ENCODE peak calls at places on chromosomes 7 and 10, in ten cellular contexts. Y is activated CD4-positive, alpha-beta T cell treated with anti-CD3 and anti-CD28 coated beads for 24 hours; A is Calu3; I is frontal cortex; E is Right ventricle myocardium superior; J is EL; T is fibroblast of lung; S is SK-MEL-5; V is choroid plexus epithelial cell; R is HEK293T. N is an unnamed sample.

GRCh38 chr7:68038621-68039314 is 1042.1 kb downstream of the TYW1 start:
- DNase-seq in Y (no peak), A (no peak), I (no peak), E (no peak), J (no peak), T (peak), S (no peak), V (no peak), R (no peak), N (no peak)

GRCh38 chr7:20596653-20597052 is 18.8 kb upstream of the ABCB5 start:
- DNase-seq in Y (no peak), A (no peak), I (no peak), E (no peak), J (peak), T (peak), S (peak), V (peak), R (no peak), N (no peak)

GRCh38 chr10:118595598-118596425 is at the start of gene PRLHR:
- DNase-seq in Y (no peak), A (peak), I (peak), E (no peak), J (no peak), T (peak), S (peak), V (peak), R (peak), N (peak)

GRCh38 chr10:35140727-35141126 is 14.1 kb downstream of the CREM start:
- DNase-seq in Y (no peak), A (no peak), I (no peak), E (no peak), J (no peak), T (no peak), S (no peak), V (no peak), R (no peak), N (no peak)

GRCh38 chr10:75400163-75400768 is 1.3 kb downstream of the ZNF503 start:
- DNase-seq in Y (no peak), A (no peak), I (no peak), E (no peak), J (peak), T (peak), S (peak), V (peak), R (no peak), N (peak)

GRCh38 chr7:153065021-153065420 is 305.5 kb downstream of the ACTR3B start:
- DNase-seq in Y (no peak), A (no peak), I (no peak), E (no peak), J (no peak), T (no peak), S (no peak), V (no peak), R (no peak), N (no peak)

GRCh38 chr10:84026821-84027257 is 112.5 kb upstream of the GHITM start:
- DNase-seq in Y (no peak), A (peak), I (no peak), E (no peak), J (peak), T (peak), S (peak), V (peak), R (peak), N (no peak)

GRCh38 chr10:31069411-31069810 is 37.7 kb upstream of the ZNF438 start:
- DNase-seq in Y (no peak), A (no peak), I (no peak), E (no peak), J (no peak), T (no peak), S (no peak), V (no peak), R (no peak), N (no peak)

GRCh38 chr7:31100445-31100844 is 48.3 kb downstream of the ADCYAP1R1 start:
- DNase-seq in Y (no peak), A (no peak), I (no peak), E (no peak), J (peak), T (peak), S (no peak), V (peak), R (no peak), N (no peak)

GRCh38 chr7:47418910-47419309 is 163.0 kb downstream of the TNS3 start:
- DNase-seq in Y (no peak), A (no peak), I (no peak), E (no peak), J (peak), T (peak), S (no peak), V (peak), R (no peak), N (no peak)

GRCh38 chr10:95651346-95652115 is 5.0 kb downstream of the ALDH18A1 start:
- DNase-seq in Y (no peak), A (no peak), I (no peak), E (no peak), J (no peak), T (peak), S (no peak), V (no peak), R (no peak), N (no peak)

GRCh38 chr7:145698526-145699262 is 417.9 kb upstream of the CNTNAP2 start:
- DNase-seq in Y (no peak), A (no peak), I (peak), E (no peak), J (no peak), T (peak), S (no peak), V (peak), R (no peak), N (no peak)

GRCh38 chr10:84523509-84523908 is 195.1 kb downstream of the CCSER2 start:
- DNase-seq in Y (no peak), A (peak), I (no peak), E (no peak), J (no peak), T (peak), S (no peak), V (peak), R (no peak), N (no peak)

GRCh38 chr7:36600869-36601530 is 123.3 kb downstream of the AOAH start:
- DNase-seq in Y (no peak), A (peak), I (no peak), E (no peak), J (peak), T (peak), S (no peak), V (peak), R (no peak), N (no peak)

GRCh38 chr10:76878514-76878913 is 759.1 kb downstream of the KCNMA1 start:
- DNase-seq in Y (no peak), A (no peak), I (no peak), E (no peak), J (no peak), T (no peak), S (no peak), V (no peak), R (no peak), N (no peak)

GRCh38 chr10:107141539-107142061 is 22.9 kb downstream of the SORCS1 start:
- DNase-seq in Y (no peak), A (no peak), I (no peak), E (no peak), J (no peak), T (no peak), S (peak), V (no peak), R (no peak), N (no peak)

GRCh38 chr7:81833401-81833800 is 63.6 kb upstream of the HGF start:
- DNase-seq in Y (no peak), A (no peak), I (no peak), E (no peak), J (peak), T (peak), S (no peak), V (peak), R (no peak), N (no peak)

GRCh38 chr7:16083931-16084330 is 337.4 kb downstream of the CRPPA start:
- DNase-seq in Y (no peak), A (peak), I (no peak), E (no peak), J (peak), T (peak), S (no peak), V (peak), R (no peak), N (no peak)

GRCh38 chr10:34647848-34648247 is 167.2 kb downstream of the PARD3 start:
- DNase-seq in Y (no peak), A (no peak), I (no peak), E (no peak), J (no peak), T (no peak), S (no peak), V (no peak), R (no peak), N (no peak)

GRCh38 chr10:113169853-113170455 is 219.9 kb downstream of the TCF7L2 start:
- DNase-seq in Y (no peak), A (no peak), I (no peak), E (no peak), J (no peak), T (no peak), S (no peak), V (no peak), R (no peak), N (no peak)

GRCh38 chr7:98997836-98998235 is 119.5 kb downstream of the TRRAP start:
- DNase-seq in Y (no peak), A (no peak), I (no peak), E (no peak), J (no peak), T (no peak), S (no peak), V (peak), R (no peak), N (no peak)

GRCh38 chr10:102641880-102642552 is 2.3 kb upstream of the TRIM8 start:
- DNase-seq in Y (peak), A (peak), I (peak), E (peak), J (peak), T (peak), S (peak), V (peak), R (peak), N (peak)

GRCh38 chr7:18018296-18019205 is 9.1 kb downstream of the PRPS1L1 start:
- DNase-seq in Y (no peak), A (no peak), I (no peak), E (no peak), J (no peak), T (no peak), S (no peak), V (no peak), R (no peak), N (no peak)

GRCh38 chr10:46277840-46278239 is 9.0 kb upstream of the ANTXRL start:
- DNase-seq in Y (no peak), A (no peak), I (no peak), E (no peak), J (no peak), T (no peak), S (no peak), V (no peak), R (no peak), N (no peak)

GRCh38 chr10:131980321-131980720 is 1.4 kb downstream of the BNIP3 start:
- DNase-seq in Y (no peak), A (no peak), I (no peak), E (no peak), J (no peak), T (no peak), S (no peak), V (no peak), R (no peak), N (no peak)

GRCh38 chr10:44951827-44952226 is 7.8 kb upstream of the RASSF4 start:
- DNase-seq in Y (no peak), A (no peak), I (no peak), E (no peak), J (no peak), T (no peak), S (no peak), V (no peak), R (no peak), N (no peak)

GRCh38 chr10:95628786-95629185 is 27.7 kb downstream of the ALDH18A1 start:
- DNase-seq in Y (no peak), A (peak), I (no peak), E (no peak), J (no peak), T (peak), S (no peak), V (peak), R (no peak), N (no peak)

N was measured in progenitor cell of endocrine pancreas.